ENCODE peak calls at places on chromosomes 4 and X, in six cellular contexts. One of them, this sample, is unnamed.

GRCh38 chr4:56653461-56654237 is 27.4 kb downstream of the HOPX start:
- DNase-seq in SK-N-SH: no peak
- DNase-seq in GM12878: no peak
- DNase-seq in H1: no peak
- DNase-seq in K562: no peak
- DNase-seq in HepG2: no peak
- DNase-seq in this sample: peak; percentile 40

GRCh38 chr4:23952258-23952657 is 62.4 kb upstream of the PPARGC1A start:
- DNase-seq in SK-N-SH: no peak
- DNase-seq in GM12878: no peak
- DNase-seq in H1: no peak
- DNase-seq in K562: no peak
- DNase-seq in HepG2: no peak
- DNase-seq in this sample: no peak

GRCh38 chr4:121308328-121308663 is 72.5 kb downstream of the QRFPR start:
- DNase-seq in SK-N-SH: no peak
- DNase-seq in GM12878: no peak
- DNase-seq in H1: no peak
- DNase-seq in K562: no peak
- DNase-seq in HepG2: no peak
- DNase-seq in this sample: peak; percentile 1

GRCh38 chr4:22471999-22472434 is 43.8 kb downstream of the ADGRA3 start:
- DNase-seq in SK-N-SH: no peak
- DNase-seq in GM12878: no peak
- DNase-seq in H1: no peak
- DNase-seq in K562: no peak
- DNase-seq in HepG2: no peak
- DNase-seq in this sample: no peak

GRCh38 chr4:105194328-105195231 is 47.9 kb downstream of the TET2 start:
- DNase-seq in SK-N-SH: no peak
- DNase-seq in GM12878: peak; percentile 55
- DNase-seq in H1: no peak
- DNase-seq in K562: no peak
- DNase-seq in HepG2: no peak
- DNase-seq in this sample: no peak

GRCh38 chrX:155056877-155057792 is 13.8 kb downstream of the CMC4 start:
- DNase-seq in SK-N-SH: peak; percentile 69
- DNase-seq in GM12878: peak; percentile 24
- DNase-seq in H1: peak; percentile 63
- DNase-seq in K562: peak; percentile 52
- DNase-seq in HepG2: peak; percentile 43
- DNase-seq in this sample: no peak

GRCh38 chr4:53907772-53908171 is 156.6 kb downstream of the CHIC2 start:
- DNase-seq in SK-N-SH: no peak
- DNase-seq in GM12878: no peak
- DNase-seq in H1: no peak
- DNase-seq in K562: no peak
- DNase-seq in HepG2: no peak
- DNase-seq in this sample: no peak

GRCh38 chr4:163003979-163004378 is 162.7 kb downstream of the NAF1 start:
- DNase-seq in SK-N-SH: no peak
- DNase-seq in GM12878: no peak
- DNase-seq in H1: no peak
- DNase-seq in K562: no peak
- DNase-seq in HepG2: peak; percentile 4
- DNase-seq in this sample: no peak

GRCh38 chr4:61094854-61095598 is 105.1 kb upstream of the ADGRL3 start:
- DNase-seq in SK-N-SH: no peak
- DNase-seq in GM12878: no peak
- DNase-seq in H1: no peak
- DNase-seq in K562: no peak
- DNase-seq in HepG2: no peak
- DNase-seq in this sample: no peak

GRCh38 chr4:101157415-101158135 is 189.8 kb downstream of the PPP3CA start:
- DNase-seq in SK-N-SH: no peak
- DNase-seq in GM12878: no peak
- DNase-seq in H1: no peak
- DNase-seq in K562: no peak
- DNase-seq in HepG2: no peak
- DNase-seq in this sample: no peak

GRCh38 chr4:52103314-52103713 is 52.2 kb downstream of the SPATA18 start:
- DNase-seq in SK-N-SH: peak; percentile 15
- DNase-seq in GM12878: no peak
- DNase-seq in H1: no peak
- DNase-seq in K562: no peak
- DNase-seq in HepG2: no peak
- DNase-seq in this sample: no peak

GRCh38 chrX:9339603-9340569 is 125.0 kb upstream of the TBL1X start:
- DNase-seq in SK-N-SH: no peak
- DNase-seq in GM12878: no peak
- DNase-seq in H1: no peak
- DNase-seq in K562: no peak
- DNase-seq in HepG2: no peak
- DNase-seq in this sample: no peak

GRCh38 chr4:90906239-90906638 is 779.0 kb downstream of the CCSER1 start:
- DNase-seq in SK-N-SH: no peak
- DNase-seq in GM12878: no peak
- DNase-seq in H1: no peak
- DNase-seq in K562: no peak
- DNase-seq in HepG2: no peak
- DNase-seq in this sample: no peak

GRCh38 chr4:6019316-6020263 is 1.4 kb upstream of the C4orf50 start:
- DNase-seq in SK-N-SH: peak; percentile 72
- DNase-seq in GM12878: no peak
- DNase-seq in H1: peak; percentile 79
- DNase-seq in K562: peak; percentile 75
- DNase-seq in HepG2: peak; percentile 27
- DNase-seq in this sample: peak; percentile 13

GRCh38 chr4:121599049-121599448 is 97.7 kb downstream of the ANXA5 start:
- DNase-seq in SK-N-SH: no peak
- DNase-seq in GM12878: no peak
- DNase-seq in H1: no peak
- DNase-seq in K562: no peak
- DNase-seq in HepG2: no peak
- DNase-seq in this sample: no peak

GRCh38 chr4:53119685-53120084 is 246.2 kb downstream of the SCFD2 start:
- DNase-seq in SK-N-SH: no peak
- DNase-seq in GM12878: no peak
- DNase-seq in H1: no peak
- DNase-seq in K562: no peak
- DNase-seq in HepG2: peak; percentile 40
- DNase-seq in this sample: no peak

GRCh38 chr4:72119946-72120345 is 88.1 kb downstream of the NPFFR2 start:
- DNase-seq in SK-N-SH: no peak
- DNase-seq in GM12878: no peak
- DNase-seq in H1: no peak
- DNase-seq in K562: no peak
- DNase-seq in HepG2: no peak
- DNase-seq in this sample: no peak

GRCh38 chr4:41013746-41014145 is 200.6 kb downstream of the APBB2 start:
- DNase-seq in SK-N-SH: no peak
- DNase-seq in GM12878: no peak
- DNase-seq in H1: no peak
- DNase-seq in K562: no peak
- DNase-seq in HepG2: no peak
- DNase-seq in this sample: no peak

GRCh38 chr4:102439835-102440234 is 61.3 kb upstream of the NFKB1 start:
- DNase-seq in SK-N-SH: peak; percentile 22
- DNase-seq in GM12878: no peak
- DNase-seq in H1: no peak
- DNase-seq in K562: no peak
- DNase-seq in HepG2: peak; percentile 61
- DNase-seq in this sample: no peak

GRCh38 chr4:36218121-36218520 is 26.2 kb downstream of the ARAP2 start:
- DNase-seq in SK-N-SH: no peak
- DNase-seq in GM12878: no peak
- DNase-seq in H1: no peak
- DNase-seq in K562: no peak
- DNase-seq in HepG2: no peak
- DNase-seq in this sample: no peak

GRCh38 chr4:82031386-82031785 is 342.4 kb downstream of the HNRNPD start:
- DNase-seq in SK-N-SH: no peak
- DNase-seq in GM12878: no peak
- DNase-seq in H1: no peak
- DNase-seq in K562: no peak
- DNase-seq in HepG2: no peak
- DNase-seq in this sample: no peak

GRCh38 chr4:145299380-145300076 is 119.1 kb upstream of the OTUD4 start:
- DNase-seq in SK-N-SH: no peak
- DNase-seq in GM12878: peak; percentile 89
- DNase-seq in H1: no peak
- DNase-seq in K562: no peak
- DNase-seq in HepG2: peak; percentile 5
- DNase-seq in this sample: no peak

GRCh38 chr4:89837385-89837995 is 529 bp upstream of the SNCA start:
- DNase-seq in SK-N-SH: peak; percentile 54
- DNase-seq in GM12878: no peak
- DNase-seq in H1: no peak
- DNase-seq in K562: no peak
- DNase-seq in HepG2: no peak
- DNase-seq in this sample: no peak

GRCh38 chr4:1053080-1053661 is 41.7 kb downstream of the FGFRL1 start:
- DNase-seq in SK-N-SH: peak; percentile 23
- DNase-seq in GM12878: no peak
- DNase-seq in H1: no peak
- DNase-seq in K562: no peak
- DNase-seq in HepG2: no peak
- DNase-seq in this sample: no peak

GRCh38 chr4:71130827-71131603 is 137.6 kb downstream of the DCK start:
- DNase-seq in SK-N-SH: no peak
- DNase-seq in GM12878: no peak
- DNase-seq in H1: no peak
- DNase-seq in K562: no peak
- DNase-seq in HepG2: no peak
- DNase-seq in this sample: no peak

DNA sequence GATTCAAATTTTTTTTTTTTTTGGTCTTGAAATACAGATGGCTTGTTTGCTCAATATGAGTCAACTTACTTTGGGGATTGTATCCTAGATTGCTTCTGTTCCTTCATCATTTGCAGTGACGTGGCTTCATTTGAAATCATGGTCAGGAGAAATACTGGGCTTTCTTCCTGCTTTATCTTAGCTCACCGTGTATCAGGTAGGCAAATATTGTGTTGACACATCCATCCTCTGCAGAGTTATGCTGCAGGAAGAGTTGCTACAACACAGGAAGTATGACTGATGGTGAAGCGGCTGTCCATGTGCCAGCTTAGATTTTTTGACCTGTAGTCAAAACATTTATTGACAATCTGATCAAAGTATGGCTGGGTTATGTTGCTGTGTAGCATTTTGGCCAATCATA is 232.2 kb downstream of the C4orf33 start:
- DNase-seq in SK-N-SH: no peak
- DNase-seq in GM12878: no peak
- DNase-seq in H1: no peak
- DNase-seq in K562: no peak
- DNase-seq in HepG2: no peak
- DNase-seq in this sample: peak; percentile 47
- H3K27ac ChIP-seq in SK-N-SH: no peak overlapping the region
- H3K27ac ChIP-seq in GM12878: no peak overlapping the region
- H3K27ac ChIP-seq in H1: no peak overlapping the region
- H3K27ac ChIP-seq in K562: no peak overlapping the region
- H3K27ac ChIP-seq in HepG2: no peak overlapping the region
- H3K27ac ChIP-seq in this sample: peak overlapping the region; percentile 47

GRCh38 chr4:86235549-86235948 is 124.3 kb downstream of the MAPK10 start:
- DNase-seq in SK-N-SH: no peak
- DNase-seq in GM12878: no peak
- DNase-seq in H1: no peak
- DNase-seq in K562: no peak
- DNase-seq in HepG2: no peak
- DNase-seq in this sample: no peak

GRCh38 chr4:86233090-86233489 is 126.8 kb downstream of the MAPK10 start:
- DNase-seq in SK-N-SH: no peak
- DNase-seq in GM12878: no peak
- DNase-seq in H1: no peak
- DNase-seq in K562: no peak
- DNase-seq in HepG2: no peak
- DNase-seq in this sample: no peak

DNA sequence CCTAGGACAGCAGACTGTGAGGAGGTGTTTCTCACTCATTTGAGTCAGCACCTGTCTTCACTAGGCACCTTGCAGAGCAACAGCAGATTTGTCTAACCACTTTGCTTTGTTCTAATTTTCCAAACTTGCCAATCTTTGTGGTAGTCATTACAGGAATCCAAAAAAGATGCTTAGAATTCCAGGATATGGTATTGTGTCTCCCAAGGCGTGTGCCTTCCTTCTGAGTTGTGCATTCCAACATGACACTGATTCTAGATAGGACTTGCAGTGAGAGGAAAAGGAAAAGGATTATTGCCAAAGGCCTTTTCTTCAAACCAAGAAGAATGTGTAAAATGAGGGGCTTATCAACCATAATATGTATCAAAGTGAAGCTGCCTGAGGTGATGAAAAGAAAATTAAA is 126.2 kb downstream of the MAPK10 start:
- DNase-seq in SK-N-SH: no peak
- DNase-seq in GM12878: no peak
- DNase-seq in H1: no peak
- DNase-seq in K562: no peak
- DNase-seq in HepG2: no peak
- DNase-seq in this sample: no peak
- TF ChIP-seq GABPA in SK-N-SH: no peak
- TF ChIP-seq GABPA in GM12878: no peak
- TF ChIP-seq GABPA in H1: no peak
- TF ChIP-seq GABPA in K562: no peak
- TF ChIP-seq GABPA in HepG2: no peak
- TF ChIP-seq GABPA in this sample: no peak

GRCh38 chrX:79162076-79162475 is 17.6 kb downstream of the GPR174 start:
- DNase-seq in SK-N-SH: no peak
- DNase-seq in GM12878: no peak
- DNase-seq in H1: no peak
- DNase-seq in K562: no peak
- DNase-seq in HepG2: no peak
- DNase-seq in this sample: no peak
- H3K27ac ChIP-seq in SK-N-SH: no peak overlapping the region
- H3K27ac ChIP-seq in GM12878: peak overlapping the region; percentile 28
- H3K27ac ChIP-seq in H1: no peak overlapping the region
- H3K27ac ChIP-seq in K562: no peak overlapping the region
- H3K27ac ChIP-seq in HepG2: no peak overlapping the region
- H3K27ac ChIP-seq in this sample: no peak overlapping the region

GRCh38 chr4:85514117-85514516 is 39.2 kb downstream of the ARHGAP24 start:
- DNase-seq in SK-N-SH: no peak
- DNase-seq in GM12878: no peak
- DNase-seq in H1: no peak
- DNase-seq in K562: no peak
- DNase-seq in HepG2: no peak
- DNase-seq in this sample: no peak

GRCh38 chr4:85508654-85509053 is 33.7 kb downstream of the ARHGAP24 start:
- DNase-seq in SK-N-SH: no peak
- DNase-seq in GM12878: no peak
- DNase-seq in H1: no peak
- DNase-seq in K562: no peak
- DNase-seq in HepG2: no peak
- DNase-seq in this sample: no peak

GRCh38 chr4:85512446-85513205 is 37.7 kb downstream of the ARHGAP24 start:
- DNase-seq in SK-N-SH: no peak
- DNase-seq in GM12878: no peak
- DNase-seq in H1: no peak
- DNase-seq in K562: no peak
- DNase-seq in HepG2: no peak
- DNase-seq in this sample: no peak

GRCh38 chr4:85510632-85510984 is 35.7 kb downstream of the ARHGAP24 start:
- DNase-seq in SK-N-SH: no peak
- DNase-seq in GM12878: no peak
- DNase-seq in H1: no peak
- DNase-seq in K562: no peak
- DNase-seq in HepG2: no peak
- DNase-seq in this sample: no peak

GRCh38 chr4:85509882-85510631 is 35.1 kb downstream of the ARHGAP24 start:
- DNase-seq in SK-N-SH: no peak
- DNase-seq in GM12878: no peak
- DNase-seq in H1: no peak
- DNase-seq in K562: no peak
- DNase-seq in HepG2: peak; percentile 30
- DNase-seq in this sample: no peak
- TF ChIP-seq GABPA in SK-N-SH: no peak
- TF ChIP-seq GABPA in GM12878: no peak
- TF ChIP-seq GABPA in H1: no peak
- TF ChIP-seq GABPA in K562: no peak
- TF ChIP-seq GABPA in HepG2: no peak
- TF ChIP-seq GABPA in this sample: no peak

This sample was measured in HL-60.